ENCODE peak calls at places on chromosomes 5 and 9, in five cellular contexts. G is putamen; E is tibial nerve; L is CD8-positive, alpha-beta T cell; N is EL. X is an unnamed sample.

GRCh38 chr9:134707031-134707680 is 65.6 kb downstream of the COL5A1 start:
- DNase-seq in G (no peak), E (peak), L (no peak), N (peak), X (no peak)

GRCh38 chr5:10662661-10663245 is 98.3 kb downstream of the DAP start:
- DNase-seq in G (no peak), E (no peak), L (no peak), N (no peak), X (peak)

GRCh38 chr9:2599896-2600295 is 21.7 kb upstream of the VLDLR start:
- DNase-seq in G (no peak), E (no peak), L (no peak), N (no peak), X (no peak)

GRCh38 chr9:128062856-128063831 is 4.0 kb downstream of the NAIF1 start:
- DNase-seq in G (no peak), E (no peak), L (no peak), N (no peak), X (no peak)

GRCh38 chr5:181160144-181160754 is 12.9 kb downstream of the OR2V2 start:
- DNase-seq in G (peak), E (no peak), L (peak), N (peak), X (peak)

GRCh38 chr5:176415240-176416122 is 858 bp downstream of the CLTB start:
- DNase-seq in G (no peak), E (no peak), L (no peak), N (peak), X (no peak)

GRCh38 chr9:88372103-88372694 is 16.0 kb upstream of the SPIN1 start:
- DNase-seq in G (no peak), E (no peak), L (no peak), N (no peak), X (no peak)

GRCh38 chr5:96407441-96407840 is 25.6 kb downstream of the PCSK1 start:
- DNase-seq in G (no peak), E (no peak), L (no peak), N (no peak), X (no peak)

GRCh38 chr5:126394211-126394828 is 28.9 kb upstream of the GRAMD2B start:
- DNase-seq in G (no peak), E (no peak), L (no peak), N (no peak), X (no peak)

GRCh38 chr5:140111043-140111858 is 2.7 kb upstream of the PURA start:
- DNase-seq in G (no peak), E (no peak), L (no peak), N (no peak), X (no peak)

GRCh38 chr5:143229426-143229895 is 174.0 kb downstream of the NR3C1 start:
- DNase-seq in G (no peak), E (no peak), L (peak), N (no peak), X (no peak)

GRCh38 chr5:54959673-54960418 is 25.5 kb downstream of the ESM1 start:
- DNase-seq in G (no peak), E (no peak), L (no peak), N (peak), X (no peak)

GRCh38 chr5:129284010-129284409 is 176.1 kb upstream of the ADAMTS19 start:
- DNase-seq in G (no peak), E (no peak), L (no peak), N (no peak), X (no peak)

GRCh38 chr5:98606961-98607360 is 166.5 kb upstream of the RGMB start:
- DNase-seq in G (no peak), E (no peak), L (no peak), N (no peak), X (no peak)